ENCODE peak calls at places on chromosome 3, in ten cellular contexts. P is right atrium auricular region, U is IMR-90, V is fibroblast of lung, Z is transverse colon, D is psoas muscle, X is mesenchymal stem cell, Q is PC-9, Y is Karpas-422, T is hepatocyte. M is an unnamed sample.

GRCh38 chr3:134601539-134602439 is 49.0 kb downstream of the KY start:
- DNase-seq in P (no peak), U (peak; percentile 70), V (peak; percentile 66), Z (no peak), D (no peak), X (peak; percentile 80), Q (no peak), Y (no peak), T (peak; percentile 90), M (no peak)

GRCh38 chr3:100151024-100151707 is 36.9 kb upstream of the FILIP1L start:
- DNase-seq in P (peak; percentile 65), U (no peak), V (no peak), Z (no peak), D (peak; percentile 27), X (no peak), Q (no peak), Y (no peak), T (no peak), M (no peak)

GRCh38 chr3:46496745-46497555 is 826 bp upstream of the RTP3 start:
- DNase-seq in P (no peak), U (peak; percentile 46), V (peak; percentile 20), Z (peak; percentile 52), D (no peak), X (no peak), Q (no peak), Y (peak; percentile 83), T (no peak), M (peak; percentile 34)

GRCh38 chr3:51340311-51340829 is 44.7 kb upstream of the MANF start:
- DNase-seq in P (peak; percentile 62), U (peak; percentile 91), V (peak; percentile 94), Z (no peak), D (peak; percentile 23), X (peak; percentile 92), Q (peak; percentile 88), Y (no peak), T (peak; percentile 75), M (no peak)

GRCh38 chr3:45608885-45609284 is 14.3 kb downstream of the LIMD1 start:
- DNase-seq in P (no peak), U (peak; percentile 83), V (peak; percentile 70), Z (no peak), D (no peak), X (peak; percentile 53), Q (peak; percentile 83), Y (no peak), T (no peak), M (no peak)

GRCh38 chr3:13219077-13219901 is 146.1 kb upstream of the IQSEC1 start:
- DNase-seq in P (no peak), U (no peak), V (no peak), Z (no peak), D (peak; percentile 45), X (no peak), Q (no peak), Y (no peak), T (no peak), M (no peak)

GRCh38 chr3:158642005-158642404 is 2.3 kb upstream of the GFM1 start:
- DNase-seq in P (no peak), U (no peak), V (no peak), Z (no peak), D (no peak), X (no peak), Q (no peak), Y (no peak), T (no peak), M (no peak)

GRCh38 chr3:10371167-10371566 is 50.3 kb upstream of the SEC13 start:
- DNase-seq in P (no peak), U (peak; percentile 20), V (no peak), Z (no peak), D (no peak), X (peak; percentile 13), Q (no peak), Y (no peak), T (no peak), M (no peak)

GRCh38 chr3:187919535-187919934 is 174.3 kb upstream of the BCL6 start:
- DNase-seq in P (no peak), U (no peak), V (no peak), Z (no peak), D (no peak), X (no peak), Q (no peak), Y (peak; percentile 90), T (no peak), M (no peak)

GRCh38 chr3:62559831-62560445 is 186.6 kb upstream of the FEZF2 start:
- DNase-seq in P (no peak), U (peak; percentile 57), V (peak; percentile 83), Z (no peak), D (no peak), X (peak; percentile 22), Q (no peak), Y (peak; percentile 60), T (peak; percentile 39), M (no peak)

GRCh38 chr3:150875548-150875947 is 29.7 kb downstream of the MINDY4B start:
- DNase-seq in P (no peak), U (no peak), V (no peak), Z (no peak), D (no peak), X (no peak), Q (no peak), Y (no peak), T (no peak), M (no peak)

GRCh38 chr3:141835557-141836224 is 40.8 kb upstream of the ATP1B3 start:
- DNase-seq in P (no peak), U (no peak), V (no peak), Z (no peak), D (no peak), X (no peak), Q (peak; percentile 60), Y (peak; percentile 32), T (no peak), M (no peak)

GRCh38 chr3:116140100-116140689 is 305.1 kb downstream of the LSAMP start:
- DNase-seq in P (no peak), U (peak; percentile 47), V (peak; percentile 72), Z (no peak), D (no peak), X (peak; percentile 52), Q (no peak), Y (peak; percentile 73), T (peak; percentile 48), M (no peak)

GRCh38 chr3:10184250-10184649 is 19.5 kb downstream of the IRAK2 start:
- DNase-seq in P (no peak), U (no peak), V (no peak), Z (no peak), D (no peak), X (no peak), Q (no peak), Y (no peak), T (no peak), M (no peak)

GRCh38 chr3:148366743-148367410 is 330.8 kb upstream of the AGTR1 start:
- DNase-seq in P (no peak), U (peak; percentile 9), V (peak; percentile 45), Z (no peak), D (no peak), X (peak; percentile 10), Q (no peak), Y (peak; percentile 70), T (no peak), M (no peak)

GRCh38 chr3:147797095-147797494 is 387.9 kb downstream of the ZIC1 start:
- DNase-seq in P (no peak), U (no peak), V (peak; percentile 7), Z (no peak), D (no peak), X (no peak), Q (no peak), Y (no peak), T (no peak), M (no peak)

GRCh38 chr3:60931452-60931851 is 319.8 kb downstream of the FHIT start:
- DNase-seq in P (no peak), U (no peak), V (no peak), Z (no peak), D (no peak), X (no peak), Q (no peak), Y (no peak), T (peak; percentile 9), M (no peak)

GRCh38 chr3:151964768-151965167 is 91.3 kb downstream of the SUCNR1 start:
- DNase-seq in P (no peak), U (peak; percentile 6), V (no peak), Z (no peak), D (no peak), X (peak; percentile 5), Q (no peak), Y (no peak), T (no peak), M (no peak)

GRCh38 chr3:42691861-42692666 is 6.7 kb downstream of the KLHL40 start:
- DNase-seq in P (no peak), U (no peak), V (no peak), Z (no peak), D (no peak), X (no peak), Q (no peak), Y (no peak), T (no peak), M (no peak)
- H3K27ac ChIP-seq in P (peak overlapping the region; percentile 46), U (no peak overlapping the region), V (no peak overlapping the region), Z (no peak overlapping the region), D (peak overlapping the region; percentile 100), X (no peak overlapping the region), Q (no peak overlapping the region), Y (no peak overlapping the region), T (no peak overlapping the region), M (no peak overlapping the region)

DNA sequence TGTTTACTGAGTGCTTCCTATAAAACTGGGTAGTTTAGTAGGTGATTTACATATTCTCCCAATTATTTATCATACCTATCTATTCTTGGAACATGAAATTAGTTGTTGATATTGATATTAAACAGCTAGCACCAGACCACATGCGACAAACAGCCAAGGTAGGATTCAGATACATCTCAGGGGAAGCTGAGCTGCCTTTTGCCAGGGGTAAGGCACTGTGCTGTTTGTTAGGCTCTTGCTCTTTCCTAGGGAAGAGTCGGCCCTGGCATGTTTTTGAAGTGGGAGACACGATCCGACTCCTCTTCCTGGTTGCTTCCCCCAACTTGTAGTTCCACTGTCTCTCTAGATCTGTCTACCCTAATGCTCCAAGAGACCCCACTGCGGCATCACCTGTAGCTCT is 138.5 kb downstream of the GHSR start:
- DNase-seq in P (no peak), U (no peak), V (no peak), Z (no peak), D (no peak), X (no peak), Q (no peak), Y (no peak), T (no peak), M (no peak)
- H3K4me1 ChIP-seq in P (peaks cover 42% of the 10 kb centered on the region), U (peaks cover 19% of the 10 kb centered on the region), V (peaks cover 6% of the 10 kb centered on the region), Z (peaks cover 26% of the 10 kb centered on the region), D (peaks cover 27% of the 10 kb centered on the region), X (peaks cover 9% of the 10 kb centered on the region), Q (peaks cover 48% of the 10 kb centered on the region), Y (no peaks in the 10 kb centered on the region), T (peaks cover 34% of the 10 kb centered on the region), M (no peaks in the 10 kb centered on the region)

GRCh38 chr3:83684199-83684598 is 1274.6 kb upstream of the CADM2 start:
- DNase-seq in P (no peak), U (no peak), V (no peak), Z (no peak), D (no peak), X (no peak), Q (no peak), Y (no peak), T (no peak), M (no peak)
- H3K4me3 ChIP-seq in P (no peak overlapping the region), U (no peak overlapping the region), V (no peak overlapping the region), Z (no peak overlapping the region), D (no peak overlapping the region), X (no peak overlapping the region), Q (no peak overlapping the region), Y (no peak overlapping the region), T (no peak overlapping the region), M (no peak overlapping the region)

DNA sequence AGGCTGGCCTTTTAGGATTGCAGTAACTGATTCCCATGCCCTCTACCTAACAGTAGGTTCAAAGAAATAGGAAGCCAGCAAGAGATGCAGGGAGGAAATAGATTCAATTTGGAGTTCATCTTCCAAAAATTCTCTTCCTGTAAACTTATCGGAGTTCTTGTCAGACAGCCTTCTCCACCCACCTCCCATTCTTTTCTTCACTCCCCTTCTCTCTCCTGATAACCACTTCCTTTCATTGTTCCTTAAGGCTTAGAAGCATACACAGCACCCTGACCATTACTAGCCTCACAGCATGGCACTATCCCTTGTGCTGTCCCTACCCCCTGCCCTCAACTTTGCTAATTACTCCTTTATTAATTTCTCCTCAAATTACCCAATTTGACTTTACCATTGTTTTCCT is 130.4 kb upstream of the ADAMTS9 start:
- DNase-seq in P (no peak), U (no peak), V (no peak), Z (no peak), D (no peak), X (no peak), Q (no peak), Y (no peak), T (no peak), M (no peak)
- H3K27ac ChIP-seq in P (no peak overlapping the region), U (no peak overlapping the region), V (no peak overlapping the region), Z (no peak overlapping the region), D (no peak overlapping the region), X (no peak overlapping the region), Q (no peak overlapping the region), Y (no peak overlapping the region), T (no peak overlapping the region), M (no peak overlapping the region)